ENCODE peak calls at places on chromosomes 3 and 15, in five cellular contexts. V, Y, O, D and B are unnamed samples.
A peak's percentile ranks its signal among the peaks of the same experiment; 100 is the strongest.

GRCh38 chr3:150370129-150370602 is 37.9 kb upstream of the TSC22D2 start:
- DNase-seq in Y (no peak), O (no peak), V (peak; percentile 43), D (peak; percentile 24), B (peak; percentile 92)

GRCh38 chr3:63940389-63940757 is 28.2 kb upstream of the SCAANT1 start:
- DNase-seq in O (no peak), V (no peak), Y (no peak), D (no peak), B (no peak)

GRCh38 chr3:146359841-146360240 is 108.9 kb upstream of the PLSCR4 start:
- DNase-seq in Y (no peak), O (no peak), D (no peak), V (no peak), B (no peak)

GRCh38 chr3:76099956-76100355 is 314.6 kb upstream of the ZNF717 start:
- DNase-seq in O (no peak), V (no peak), Y (no peak), D (no peak), B (no peak)

GRCh38 chr15:31465083-31465955 is 138.7 kb downstream of the KLF13 start:
- DNase-seq in Y (no peak), O (no peak), V (no peak), D (no peak), B (no peak)

GRCh38 chr3:170076715-170077238 is 39.0 kb downstream of the GPR160 start:
- DNase-seq in O (no peak), D (peak; percentile 93), V (no peak), Y (no peak), B (no peak)

GRCh38 chr3:105353485-105354161 is 13.1 kb upstream of the ALCAM start:
- DNase-seq in Y (no peak), D (no peak), V (no peak), O (no peak), B (no peak)

GRCh38 chr15:98893407-98893806 is 114.2 kb downstream of the PGPEP1L start:
- DNase-seq in D (no peak), O (no peak), V (no peak), Y (no peak), B (no peak)

GRCh38 chr15:71301958-71302621 is 186.8 kb downstream of the THSD4 start:
- DNase-seq in D (no peak), V (no peak), Y (no peak), O (no peak), B (no peak)

GRCh38 chr3:188490416-188490815 is 336.5 kb downstream of the LPP start:
- DNase-seq in Y (no peak), O (no peak), D (no peak), V (no peak), B (no peak)

GRCh38 chr3:148646126-148646660 is 51.5 kb upstream of the AGTR1 start:
- DNase-seq in V (no peak), D (no peak), Y (no peak), O (no peak), B (no peak)

GRCh38 chr3:32873491-32874130 is 55.8 kb downstream of the TRIM71 start:
- DNase-seq in V (no peak), D (no peak), Y (no peak), O (no peak), B (no peak)

GRCh38 chr15:85869124-85869523 is 74.4 kb upstream of the KLHL25 start:
- DNase-seq in O (no peak), Y (no peak), V (no peak), D (no peak), B (no peak)

GRCh38 chr3:118818386-118818785 is 216.3 kb downstream of the IGSF11 start:
- DNase-seq in V (no peak), Y (no peak), O (no peak), D (peak; percentile 5), B (no peak)

GRCh38 chr3:125110016-125110875 is 54.4 kb upstream of the HEG1 start:
- DNase-seq in V (no peak), D (no peak), O (peak; percentile 22), Y (no peak), B (peak; percentile 32)

GRCh38 chr15:41930221-41930866 is 36.5 kb upstream of the SPTBN5 start:
- DNase-seq in V (no peak), O (no peak), Y (peak; percentile 17), D (peak; percentile 15), B (peak; percentile 31)

GRCh38 chr15:83118968-83119367 is 11.5 kb downstream of the TM6SF1 start:
- DNase-seq in D (no peak), V (no peak), O (no peak), Y (no peak), B (no peak)

GRCh38 chr15:51825701-51826100 is 3.8 kb upstream of the TMOD3 start:
- DNase-seq in D (no peak), Y (no peak), V (no peak), O (no peak), B (no peak)

GRCh38 chr3:141399979-141400971 is 32.0 kb downstream of the ZBTB38 start:
- DNase-seq in O (no peak), D (peak; percentile 97), Y (no peak), V (no peak), B (no peak)

GRCh38 chr3:141401584-141402475 is 33.5 kb downstream of the ZBTB38 start:
- DNase-seq in D (no peak), Y (no peak), V (no peak), O (peak; percentile 69), B (no peak)

GRCh38 chr3:141401095-141401494 is 32.8 kb downstream of the ZBTB38 start:
- DNase-seq in Y (no peak), D (no peak), O (no peak), V (no peak), B (no peak)

GRCh38 chr3:141403576-141403975 is 35.3 kb downstream of the ZBTB38 start:
- DNase-seq in Y (no peak), V (no peak), D (no peak), O (no peak), B (no peak)

GRCh38 chr3:141402476-141403171 is 34.3 kb downstream of the ZBTB38 start:
- DNase-seq in O (peak; percentile 77), V (no peak), Y (no peak), D (peak; percentile 33), B (no peak)
- TF ChIP-seq POLR2AphosphoS5 in O (no peak), V (no peak), Y (no peak), D (no peak), B (no peak)

GRCh38 chr15:23647421-23648375 is at the start of gene MAGEL2:
- DNase-seq in Y (no peak), O (peak; percentile 56), V (no peak), D (no peak), B (no peak)
- TF ChIP-seq SP1 in Y (no peak), O (peak; percentile 38), V (no peak), D (no peak), B (no peak)

GRCh38 chr3:98768961-98769360 is 5.8 kb downstream of the ST3GAL6 start:
- DNase-seq in Y (no peak), D (no peak), O (no peak), V (no peak), B (no peak)

GRCh38 chr3:98775459-98775858 is 12.3 kb downstream of the ST3GAL6 start:
- DNase-seq in V (no peak), O (no peak), Y (no peak), D (no peak), B (no peak)

GRCh38 chr3:98770261-98771039 is 7.3 kb downstream of the ST3GAL6 start:
- DNase-seq in V (no peak), Y (peak; percentile 53), O (no peak), D (no peak), B (no peak)

GRCh38 chr3:98769436-98769835 is 6.3 kb downstream of the ST3GAL6 start:
- DNase-seq in Y (no peak), V (no peak), O (no peak), D (no peak), B (no peak)

DNA sequence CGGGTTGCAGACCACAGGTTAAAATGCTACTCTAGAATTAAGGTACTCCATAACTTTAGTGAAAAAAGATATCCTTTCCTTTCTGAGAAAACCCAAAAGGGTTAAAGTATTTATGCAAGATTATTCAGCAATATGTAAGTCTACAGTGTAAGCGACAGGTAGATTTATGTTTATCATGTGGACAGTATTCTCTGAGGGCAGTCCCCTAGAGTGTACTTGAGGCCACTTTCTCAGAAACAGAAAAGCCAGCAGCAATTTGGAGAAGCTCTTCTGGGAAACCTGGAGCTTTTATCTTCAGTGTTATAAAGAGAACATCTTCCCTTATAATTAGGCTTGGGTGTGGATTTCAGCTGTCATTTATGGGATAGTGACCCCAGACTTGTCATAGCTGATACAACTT is 8.9 kb downstream of the ST3GAL6 start:
- DNase-seq in Y (no peak), D (no peak), O (no peak), V (no peak), B (no peak)
- TF ChIP-seq ATF3 in Y (no peak), D (no peak), O (no peak), V (no peak), B (no peak)

DNA sequence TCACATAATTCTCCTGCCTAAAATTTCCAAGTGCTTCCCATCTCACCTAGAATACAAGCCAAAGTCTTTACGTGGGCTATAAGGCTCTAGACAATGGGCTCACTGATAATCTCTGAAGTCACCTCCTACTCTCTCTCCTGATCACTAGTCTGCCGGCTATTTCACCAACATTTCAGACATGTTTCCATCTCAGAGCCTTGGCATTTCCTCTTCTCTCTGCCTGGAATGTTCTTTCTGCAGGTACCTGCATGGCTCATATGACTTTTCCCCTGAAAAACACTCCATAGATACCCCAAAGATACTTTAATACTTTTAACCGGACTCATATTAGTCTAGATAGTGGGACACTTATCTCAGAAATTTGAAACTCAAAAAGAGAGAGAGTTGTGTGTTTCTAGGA is 32.7 kb downstream of the CD200 start:
- DNase-seq in O (no peak), Y (no peak), D (no peak), V (no peak), B (no peak)
- TF ChIP-seq POLR2AphosphoS5 in O (no peak), Y (no peak), D (no peak), V (no peak), B (no peak)

GRCh38 chr3:103712320-103713008 is 1277.6 kb downstream of the ZPLD1 start:
- DNase-seq in Y (no peak), V (no peak), O (no peak), D (no peak), B (peak; percentile 21)
- TF ChIP-seq SP1 in Y (no peak), V (no peak), O (no peak), D (no peak), B (peak; percentile 41)

GRCh38 chr15:35129361-35129760 is 44.3 kb upstream of the NANOGP8 start:
- DNase-seq in D (no peak), O (no peak), Y (no peak), V (no peak), B (no peak)

GRCh38 chr15:35134269-35134668 is 49.2 kb upstream of the NANOGP8 start:
- DNase-seq in Y (no peak), O (no peak), D (no peak), V (no peak), B (no peak)

GRCh38 chr15:35127717-35128116 is 42.6 kb upstream of the NANOGP8 start:
- DNase-seq in D (no peak), Y (no peak), O (no peak), V (no peak), B (no peak)

GRCh38 chr15:35126236-35126635 is 41.1 kb upstream of the NANOGP8 start:
- DNase-seq in O (no peak), Y (no peak), V (no peak), D (no peak), B (no peak)

GRCh38 chr15:35130245-35130644 is 45.1 kb upstream of the NANOGP8 start:
- DNase-seq in V (no peak), Y (no peak), O (no peak), D (no peak), B (no peak)
- TF ChIP-seq ATF3 in V (no peak), Y (no peak), O (no peak), D (no peak), B (no peak)